ENCODE peak calls at places on chromosomes 1 and 21, in ten cellular contexts. K is A549, T is prostate gland, D is fibroblast of mammary gland, J is mesenchymal stem cell, O is coronary artery, C is GM12878, L is OCI-LY7, R is stomach, F is HCT116. B is an unnamed sample.

GRCh38 chr1:9196129-9197040 is 38.2 kb upstream of the H6PD start:
- DNase-seq in K (peak), T (peak), D (peak), J (peak), O (no peak), C (peak), L (peak), R (peak), F (no peak), B (peak)

GRCh38 chr1:170776147-170776734 is 112.3 kb downstream of the PRRX1 start:
- DNase-seq in K (no peak), T (no peak), D (peak), J (no peak), O (no peak), C (no peak), L (no peak), R (no peak), F (no peak), B (no peak)

GRCh38 chr1:42221952-42222606 is 57.5 kb upstream of the GUCA2A start:
- DNase-seq in K (peak), T (no peak), D (no peak), J (peak), O (no peak), C (no peak), L (no peak), R (no peak), F (no peak), B (peak)

GRCh38 chr1:966603-967295 is 467 bp downstream of the PLEKHN1 start:
- DNase-seq in K (peak), T (peak), D (peak), J (peak), O (no peak), C (no peak), L (peak), R (peak), F (no peak), B (peak)

GRCh38 chr1:109876617-109877319 is 33.9 kb upstream of the CSF1 start:
- DNase-seq in K (no peak), T (no peak), D (peak), J (peak), O (no peak), C (no peak), L (no peak), R (no peak), F (no peak), B (peak)

GRCh38 chr1:116785006-116785405 is 30.8 kb downstream of the CD2 start:
- DNase-seq in K (no peak), T (no peak), D (no peak), J (no peak), O (no peak), C (no peak), L (no peak), R (no peak), F (no peak), B (no peak)

GRCh38 chr1:195462646-195463045 is 1145.6 kb downstream of the KCNT2 start:
- DNase-seq in K (no peak), T (no peak), D (peak), J (no peak), O (no peak), C (no peak), L (no peak), R (no peak), F (no peak), B (no peak)

GRCh38 chr21:27572681-27573080 is 605.8 kb upstream of the ADAMTS5 start:
- DNase-seq in K (no peak), T (no peak), D (peak), J (peak), O (no peak), C (no peak), L (no peak), R (no peak), F (no peak), B (peak)

GRCh38 chr1:117928881-117929339 is 511 bp downstream of the GDAP2 start:
- DNase-seq in K (peak), T (peak), D (peak), J (peak), O (peak), C (no peak), L (peak), R (peak), F (peak), B (peak)

GRCh38 chr1:176656257-176656995 is 193.5 kb downstream of the PAPPA2 start:
- DNase-seq in K (no peak), T (no peak), D (peak), J (peak), O (peak), C (no peak), L (no peak), R (no peak), F (no peak), B (peak)

GRCh38 chr1:77975386-77975785 is 3.5 kb downstream of the FUBP1 start:
- DNase-seq in K (no peak), T (no peak), D (peak), J (peak), O (no peak), C (no peak), L (no peak), R (no peak), F (no peak), B (no peak)

GRCh38 chr1:165387505-165387904 is 31.0 kb upstream of the LMX1A start:
- DNase-seq in K (no peak), T (no peak), D (peak), J (no peak), O (no peak), C (no peak), L (no peak), R (no peak), F (no peak), B (no peak)

GRCh38 chr21:26811031-26811430 is 34.2 kb downstream of the ADAMTS1 start:
- DNase-seq in K (no peak), T (no peak), D (peak), J (peak), O (no peak), C (no peak), L (no peak), R (no peak), F (no peak), B (peak)

GRCh38 chr1:207922554-207922953 is 11.6 kb upstream of the CD34 start:
- DNase-seq in K (no peak), T (no peak), D (no peak), J (no peak), O (no peak), C (no peak), L (no peak), R (no peak), F (no peak), B (no peak)

GRCh38 chr1:8705104-8705503 is 112.3 kb downstream of the RERE start:
- DNase-seq in K (no peak), T (peak), D (no peak), J (no peak), O (no peak), C (no peak), L (no peak), R (no peak), F (no peak), B (no peak)

GRCh38 chr1:14924012-14924452 is 229.5 kb upstream of the TMEM51 start:
- DNase-seq in K (peak), T (peak), D (peak), J (peak), O (no peak), C (no peak), L (peak), R (peak), F (peak), B (no peak)

GRCh38 chr1:41726899-41727748 is 191.6 kb downstream of the HIVEP3 start:
- DNase-seq in K (no peak), T (no peak), D (no peak), J (no peak), O (no peak), C (peak), L (peak), R (peak), F (no peak), B (no peak)

GRCh38 chr1:224211262-224211962 is 28.4 kb downstream of the DEGS1 start:
- DNase-seq in K (peak), T (no peak), D (peak), J (peak), O (no peak), C (no peak), L (peak), R (peak), F (no peak), B (peak)

GRCh38 chr1:211830330-211831142 is at the start of gene LPGAT1:
- DNase-seq in K (peak), T (peak), D (peak), J (peak), O (peak), C (no peak), L (peak), R (peak), F (peak), B (peak)

GRCh38 chr1:202276081-202276715 is 65.5 kb downstream of the UBE2T start:
- DNase-seq in K (no peak), T (no peak), D (no peak), J (no peak), O (no peak), C (no peak), L (no peak), R (no peak), F (no peak), B (no peak)

GRCh38 chr1:1776672-1777393 is 1.4 kb downstream of the NADK start:
- DNase-seq in K (no peak), T (no peak), D (no peak), J (peak), O (no peak), C (no peak), L (peak), R (no peak), F (no peak), B (no peak)

GRCh38 chr1:226061793-226062557 is 541 bp upstream of the H3-3A start:
- DNase-seq in K (peak), T (peak), D (peak), J (peak), O (peak), C (no peak), L (peak), R (peak), F (no peak), B (peak)

GRCh38 chr1:24948072-24948827 is 18.2 kb upstream of the RUNX3 start:
- DNase-seq in K (no peak), T (no peak), D (no peak), J (no peak), O (no peak), C (no peak), L (peak), R (no peak), F (no peak), B (no peak)

GRCh38 chr1:81801834-81802531 is 1.2 kb downstream of the ADGRL2 start:
- DNase-seq in K (peak), T (peak), D (peak), J (peak), O (peak), C (no peak), L (no peak), R (peak), F (no peak), B (peak)

GRCh38 chr1:182198006-182198605 is 136.6 kb upstream of the ZNF648 start:
- DNase-seq in K (no peak), T (no peak), D (peak), J (no peak), O (no peak), C (no peak), L (no peak), R (no peak), F (no peak), B (no peak)

GRCh38 chr1:26909951-26910342 is 3.8 kb downstream of the NR0B2 start:
- DNase-seq in K (no peak), T (no peak), D (no peak), J (no peak), O (no peak), C (no peak), L (no peak), R (no peak), F (no peak), B (no peak)

GRCh38 chr21:40331804-40332203 is 464.6 kb downstream of the PCP4 start:
- DNase-seq in K (no peak), T (no peak), D (no peak), J (no peak), O (no peak), C (no peak), L (no peak), R (no peak), F (no peak), B (no peak)

GRCh38 chr1:14738235-14738634 is 139.8 kb downstream of the KAZN start:
- DNase-seq in K (no peak), T (peak), D (peak), J (no peak), O (no peak), C (no peak), L (peak), R (no peak), F (no peak), B (no peak)

GRCh38 chr21:33051925-33052324 is 18.0 kb upstream of the OLIG1 start:
- DNase-seq in K (no peak), T (no peak), D (no peak), J (no peak), O (no peak), C (no peak), L (no peak), R (no peak), F (no peak), B (no peak)

GRCh38 chr1:54867717-54868057 is 19.3 kb downstream of the DHCR24 start:
- DNase-seq in K (no peak), T (no peak), D (no peak), J (no peak), O (no peak), C (no peak), L (no peak), R (no peak), F (no peak), B (no peak)

GRCh38 chr1:1144122-1144842 is 28.4 kb upstream of the C1orf159 start:
- DNase-seq in K (no peak), T (peak), D (no peak), J (no peak), O (no peak), C (no peak), L (peak), R (peak), F (no peak), B (no peak)

GRCh38 chr1:15064217-15064929 is 89.2 kb upstream of the TMEM51 start:
- DNase-seq in K (no peak), T (no peak), D (no peak), J (no peak), O (no peak), C (no peak), L (no peak), R (no peak), F (no peak), B (no peak)

GRCh38 chr1:162631546-162632233 is 574 bp upstream of the DDR2 start:
- DNase-seq in K (no peak), T (no peak), D (peak), J (peak), O (no peak), C (no peak), L (no peak), R (no peak), F (no peak), B (peak)

GRCh38 chr1:42932442-42932941 is 26.2 kb downstream of the SLC2A1 start:
- DNase-seq in K (no peak), T (no peak), D (no peak), J (no peak), O (no peak), C (no peak), L (no peak), R (no peak), F (no peak), B (no peak)

GRCh38 chr1:236864211-236864610 is 69.1 kb downstream of the MTR start:
- DNase-seq in K (no peak), T (no peak), D (no peak), J (no peak), O (no peak), C (no peak), L (no peak), R (no peak), F (no peak), B (no peak)

DNA sequence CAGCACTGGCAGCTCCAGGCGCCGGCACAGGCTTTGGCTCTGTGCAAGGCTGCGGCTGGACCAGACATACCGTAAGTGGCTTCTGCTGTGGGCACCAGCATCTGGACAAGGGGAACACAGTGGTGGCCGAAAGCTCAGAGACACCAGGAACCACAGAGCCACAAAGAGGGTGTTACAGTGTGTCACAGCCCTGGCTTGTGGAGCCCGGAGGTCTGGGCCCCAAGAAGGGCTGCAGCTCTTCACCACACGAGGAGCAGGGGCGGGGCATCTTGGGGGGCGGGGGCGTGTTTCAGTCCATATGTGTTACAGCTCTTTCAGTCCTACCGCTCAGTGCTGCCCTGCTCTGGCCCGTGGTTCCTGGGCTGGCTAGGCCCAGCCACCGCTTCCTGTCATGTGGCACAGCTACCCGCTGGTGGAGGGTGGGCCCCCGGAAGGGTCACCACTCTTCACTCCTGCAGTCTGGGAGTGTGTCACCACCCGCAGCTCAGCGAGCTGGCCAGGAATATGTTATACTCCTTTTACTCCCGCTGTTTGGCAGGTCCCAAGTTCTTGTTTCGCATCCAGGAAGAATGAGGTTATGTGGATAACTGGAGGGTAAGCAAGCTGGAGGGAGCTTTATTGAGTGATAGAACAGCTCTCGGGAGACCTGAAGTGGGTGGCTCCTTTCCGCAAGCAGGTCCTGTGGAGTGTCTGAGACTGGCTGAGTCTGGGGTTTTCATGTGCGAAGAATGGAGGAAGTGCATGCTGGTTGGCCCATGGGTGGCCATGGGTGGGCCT is 3.3 kb upstream of the LSM10 start:
- DNase-seq in K (peak), T (no peak), D (peak), J (peak), O (no peak), C (no peak), L (no peak), R (peak), F (peak), B (peak)
- H3K4me3 ChIP-seq in K (no peak), T (no peak), D (peak), J (peak), O (peak), C (peak), L (no peak), R (peak), F (peak), B (peak)

GRCh38 chr1:101003012-101003650 is 22.5 kb downstream of the DPH5 start:
- DNase-seq in K (no peak), T (no peak), D (peak), J (no peak), O (no peak), C (no peak), L (no peak), R (no peak), F (no peak), B (no peak)

GRCh38 chr1:101002551-101002950 is 23.0 kb downstream of the DPH5 start:
- DNase-seq in K (no peak), T (no peak), D (peak), J (no peak), O (no peak), C (no peak), L (peak), R (no peak), F (no peak), B (no peak)

GRCh38 chr1:101004666-101005065 is 20.9 kb downstream of the DPH5 start:
- DNase-seq in K (no peak), T (peak), D (peak), J (no peak), O (no peak), C (no peak), L (no peak), R (no peak), F (no peak), B (no peak)

GRCh38 chr1:101005191-101005590 is 20.4 kb downstream of the DPH5 start:
- DNase-seq in K (no peak), T (no peak), D (no peak), J (no peak), O (no peak), C (no peak), L (no peak), R (no peak), F (no peak), B (no peak)

GRCh38 chr1:101004061-101004460 is 21.5 kb downstream of the DPH5 start:
- DNase-seq in K (peak), T (peak), D (peak), J (peak), O (no peak), C (no peak), L (no peak), R (no peak), F (no peak), B (no peak)
- H3K4me3 ChIP-seq in K (peak), T (no peak), D (no peak), J (no peak), O (no peak), C (no peak), L (no peak), R (no peak), F (no peak), B (no peak)

GRCh38 chr1:38804062-38804886 is 55.3 kb downstream of the RRAGC start:
- DNase-seq in K (no peak), T (no peak), D (no peak), J (peak), O (no peak), C (no peak), L (no peak), R (no peak), F (no peak), B (no peak)
- H3K4me3 ChIP-seq in K (peak), T (peak), D (no peak), J (peak), O (peak), C (no peak), L (no peak), R (peak), F (no peak), B (peak)

DNA sequence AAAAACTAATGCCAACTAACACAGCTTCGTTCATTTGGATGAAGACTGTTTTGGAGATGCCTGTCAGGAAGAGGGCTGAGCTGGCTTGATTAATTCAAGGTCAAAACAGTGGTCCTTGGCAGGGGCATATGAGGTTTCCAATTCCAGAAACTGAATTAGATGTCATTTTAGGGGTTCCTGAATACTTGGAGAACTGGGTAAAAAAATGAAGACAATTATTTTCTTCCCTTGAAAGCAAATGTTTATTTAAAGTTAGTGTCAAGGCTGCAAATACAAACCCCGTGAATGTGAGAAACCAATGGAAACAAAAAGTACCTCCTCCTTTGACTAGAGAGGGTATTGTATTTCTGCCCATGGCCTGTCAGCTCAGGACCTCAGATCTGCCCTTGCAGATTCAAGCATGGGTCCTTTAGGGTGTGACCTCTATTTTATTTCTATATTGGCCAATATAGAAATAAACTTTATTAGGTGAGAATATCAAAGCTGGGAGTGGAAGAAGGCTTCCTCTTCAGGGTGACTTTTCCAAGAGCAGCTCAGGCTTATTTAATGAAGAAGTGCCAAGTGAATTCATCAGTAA is 110.6 kb downstream of the MAST2 start:
- DNase-seq in K (no peak), T (no peak), D (no peak), J (peak), O (no peak), C (no peak), L (no peak), R (no peak), F (no peak), B (no peak)
- H3K4me3 ChIP-seq in K (no peak), T (no peak), D (no peak), J (no peak), O (no peak), C (no peak), L (no peak), R (no peak), F (no peak), B (no peak)

GRCh38 chr1:46489169-46489637 is 433 bp upstream of the DMBX1 start:
- DNase-seq in K (no peak), T (no peak), D (no peak), J (no peak), O (no peak), C (no peak), L (no peak), R (no peak), F (no peak), B (no peak)
- H3K4me3 ChIP-seq in K (peak), T (peak), D (no peak), J (no peak), O (peak), C (no peak), L (no peak), R (peak), F (peak), B (no peak)

GRCh38 chr1:241749041-241749798 is 97.1 kb downstream of the WDR64 start:
- DNase-seq in K (no peak), T (no peak), D (peak), J (no peak), O (no peak), C (no peak), L (no peak), R (no peak), F (no peak), B (no peak)
- H3K4me3 ChIP-seq in K (no peak), T (no peak), D (peak), J (peak), O (peak), C (no peak), L (no peak), R (no peak), F (no peak), B (no peak)

GRCh38 chr1:244860078-244860477 is 4.3 kb downstream of the HNRNPU start:
- DNase-seq in K (no peak), T (no peak), D (no peak), J (no peak), O (no peak), C (no peak), L (no peak), R (no peak), F (no peak), B (no peak)
- H3K4me3 ChIP-seq in K (peak), T (no peak), D (peak), J (peak), O (peak), C (peak), L (peak), R (peak), F (no peak), B (no peak)

B was measured in brain microvascular endothelial cell.